ENCODE peak calls at places on chromosomes 13 and 19, in seven cellular contexts. W is IMR-90, N is RPMI7951, K is H54, H is iPS-NIHi11, I is T-helper 9 cell, J is nephron progenitor cell. Z is an unnamed sample.

GRCh38 chr13:95800455-95800854 is 123.5 kb downstream of the DNAJC3 start:
- DNase-seq in J (no peak), N (peak; percentile 6), K (no peak), W (peak; percentile 17), I (no peak), H (no peak), Z (no peak)

GRCh38 chr13:58804832-58805231 is 1173.3 kb downstream of the PCDH17 start:
- DNase-seq in N (no peak), W (no peak), J (no peak), I (no peak), K (no peak), H (no peak), Z (no peak)

GRCh38 chr13:27450921-27451461 is 627 bp upstream of the MTIF3 start:
- DNase-seq in I (peak; percentile 44), N (peak; percentile 26), K (no peak), W (peak; percentile 47), J (peak; percentile 54), H (peak; percentile 46), Z (peak; percentile 60)

GRCh38 chr19:45693168-45693788 is 812 bp downstream of the QPCTL start:
- DNase-seq in W (peak; percentile 57), K (no peak), I (peak; percentile 73), N (peak; percentile 69), J (peak; percentile 88), H (peak; percentile 84), Z (peak; percentile 27)

GRCh38 chr13:96214804-96215445 is 125.0 kb downstream of the HS6ST3 start:
- DNase-seq in J (no peak), I (no peak), H (no peak), N (no peak), W (no peak), K (peak; percentile 13), Z (no peak)

GRCh38 chr19:8483165-8483564 is 19.3 kb downstream of the PRAM1 start:
- DNase-seq in I (no peak), H (no peak), N (no peak), J (no peak), K (no peak), W (no peak), Z (no peak)

GRCh38 chr13:29479716-29480492 is 115.6 kb downstream of the SLC7A1 start:
- DNase-seq in J (no peak), I (no peak), H (no peak), K (no peak), W (no peak), N (no peak), Z (no peak)

GRCh38 chr19:32599736-32600157 is 18.8 kb downstream of the PDCD5 start:
- DNase-seq in H (peak; percentile 66), K (peak; percentile 50), I (peak; percentile 26), N (peak; percentile 59), J (peak; percentile 44), W (peak; percentile 69), Z (peak; percentile 44)

GRCh38 chr13:31054632-31055031 is 107.1 kb downstream of the HSPH1 start:
- DNase-seq in W (no peak), J (no peak), K (no peak), I (no peak), H (no peak), N (no peak), Z (no peak)

Z was measured in astrocyte.